ENCODE peak calls at places on chromosomes 13 and 19, in six cellular contexts. One of them, this sample, is unnamed.

GRCh38 chr13:113049521-113049941 is 56.1 kb upstream of the F7 start:
- DNase-seq in CD4-positive, alpha-beta T cell: no peak
- DNase-seq in endodermal cell: no peak
- DNase-seq in activated B cell treated with CpG ODN at 0.5 μM for 24 hours: no peak
- DNase-seq in right lobe of liver: peak
- DNase-seq in fibroblast of villous mesenchyme: peak
- DNase-seq in this sample: no peak

GRCh38 chr19:33039108-33039599 is 25.5 kb downstream of the RHPN2 start:
- DNase-seq in fibroblast of villous mesenchyme: no peak
- DNase-seq in right lobe of liver: peak
- DNase-seq in activated B cell treated with CpG ODN at 0.5 μM for 24 hours: no peak
- DNase-seq in endodermal cell: no peak
- DNase-seq in CD4-positive, alpha-beta T cell: no peak
- DNase-seq in this sample: peak

GRCh38 chr13:45718063-45718462 is 15.9 kb downstream of the CBY2 start:
- DNase-seq in CD4-positive, alpha-beta T cell: no peak
- DNase-seq in activated B cell treated with CpG ODN at 0.5 μM for 24 hours: no peak
- DNase-seq in endodermal cell: peak
- DNase-seq in fibroblast of villous mesenchyme: peak
- DNase-seq in right lobe of liver: no peak
- DNase-seq in this sample: no peak

GRCh38 chr13:24742294-24742693 is 21.7 kb upstream of the RNF17 start:
- DNase-seq in right lobe of liver: no peak
- DNase-seq in endodermal cell: peak
- DNase-seq in activated B cell treated with CpG ODN at 0.5 μM for 24 hours: no peak
- DNase-seq in fibroblast of villous mesenchyme: no peak
- DNase-seq in CD4-positive, alpha-beta T cell: no peak
- DNase-seq in this sample: no peak

GRCh38 chr19:47239152-47239551 is 8.2 kb upstream of the BBC3 start:
- DNase-seq in right lobe of liver: no peak
- DNase-seq in endodermal cell: no peak
- DNase-seq in fibroblast of villous mesenchyme: no peak
- DNase-seq in activated B cell treated with CpG ODN at 0.5 μM for 24 hours: no peak
- DNase-seq in CD4-positive, alpha-beta T cell: no peak
- DNase-seq in this sample: no peak

GRCh38 chr13:98824376-98825160 is 72.1 kb upstream of the SLC15A1 start:
- DNase-seq in activated B cell treated with CpG ODN at 0.5 μM for 24 hours: no peak
- DNase-seq in fibroblast of villous mesenchyme: no peak
- DNase-seq in right lobe of liver: no peak
- DNase-seq in CD4-positive, alpha-beta T cell: no peak
- DNase-seq in endodermal cell: no peak
- DNase-seq in this sample: no peak

GRCh38 chr13:45472171-45472705 is 7.5 kb downstream of the COG3 start:
- DNase-seq in CD4-positive, alpha-beta T cell: no peak
- DNase-seq in fibroblast of villous mesenchyme: peak
- DNase-seq in activated B cell treated with CpG ODN at 0.5 μM for 24 hours: no peak
- DNase-seq in endodermal cell: no peak
- DNase-seq in right lobe of liver: no peak
- DNase-seq in this sample: no peak

GRCh38 chr13:113122571-113123225 is at the start of gene F10:
- DNase-seq in endodermal cell: peak
- DNase-seq in right lobe of liver: peak
- DNase-seq in activated B cell treated with CpG ODN at 0.5 μM for 24 hours: peak
- DNase-seq in fibroblast of villous mesenchyme: peak
- DNase-seq in CD4-positive, alpha-beta T cell: no peak
- DNase-seq in this sample: no peak

GRCh38 chr13:71320452-71320851 is 546.6 kb downstream of the DACH1 start:
- DNase-seq in endodermal cell: peak
- DNase-seq in right lobe of liver: no peak
- DNase-seq in fibroblast of villous mesenchyme: peak
- DNase-seq in activated B cell treated with CpG ODN at 0.5 μM for 24 hours: no peak
- DNase-seq in CD4-positive, alpha-beta T cell: no peak
- DNase-seq in this sample: no peak

GRCh38 chr13:33743438-33744368 is 74.2 kb upstream of the RFC3 start:
- DNase-seq in activated B cell treated with CpG ODN at 0.5 μM for 24 hours: no peak
- DNase-seq in CD4-positive, alpha-beta T cell: no peak
- DNase-seq in endodermal cell: peak
- DNase-seq in right lobe of liver: no peak
- DNase-seq in fibroblast of villous mesenchyme: no peak
- DNase-seq in this sample: no peak

GRCh38 chr13:103528437-103528836 is 462.2 kb upstream of the SLC10A2 start:
- DNase-seq in fibroblast of villous mesenchyme: no peak
- DNase-seq in endodermal cell: no peak
- DNase-seq in CD4-positive, alpha-beta T cell: no peak
- DNase-seq in right lobe of liver: no peak
- DNase-seq in activated B cell treated with CpG ODN at 0.5 μM for 24 hours: no peak
- DNase-seq in this sample: no peak

GRCh38 chr19:38196245-38196837 is 27.7 kb downstream of the DPF1 start:
- DNase-seq in CD4-positive, alpha-beta T cell: no peak
- DNase-seq in endodermal cell: no peak
- DNase-seq in fibroblast of villous mesenchyme: no peak
- DNase-seq in activated B cell treated with CpG ODN at 0.5 μM for 24 hours: no peak
- DNase-seq in right lobe of liver: no peak
- DNase-seq in this sample: no peak

GRCh38 chr19:873084-874019 is 13.9 kb downstream of the CFD start:
- DNase-seq in activated B cell treated with CpG ODN at 0.5 μM for 24 hours: no peak
- DNase-seq in fibroblast of villous mesenchyme: peak
- DNase-seq in CD4-positive, alpha-beta T cell: peak
- DNase-seq in endodermal cell: peak
- DNase-seq in right lobe of liver: no peak
- DNase-seq in this sample: no peak

GRCh38 chr13:68676513-68677115 is 1431.0 kb upstream of the ATXN8OS start:
- DNase-seq in endodermal cell: no peak
- DNase-seq in right lobe of liver: no peak
- DNase-seq in fibroblast of villous mesenchyme: no peak
- DNase-seq in CD4-positive, alpha-beta T cell: no peak
- DNase-seq in activated B cell treated with CpG ODN at 0.5 μM for 24 hours: no peak
- DNase-seq in this sample: no peak

GRCh38 chr13:78827471-78827870 is 168.5 kb upstream of the OBI1 start:
- DNase-seq in CD4-positive, alpha-beta T cell: no peak
- DNase-seq in activated B cell treated with CpG ODN at 0.5 μM for 24 hours: no peak
- DNase-seq in endodermal cell: peak
- DNase-seq in right lobe of liver: no peak
- DNase-seq in fibroblast of villous mesenchyme: no peak
- DNase-seq in this sample: no peak

GRCh38 chr19:16449330-16449961 is 22.3 kb downstream of the EPS15L1 start:
- DNase-seq in CD4-positive, alpha-beta T cell: no peak
- DNase-seq in endodermal cell: no peak
- DNase-seq in activated B cell treated with CpG ODN at 0.5 μM for 24 hours: no peak
- DNase-seq in right lobe of liver: no peak
- DNase-seq in fibroblast of villous mesenchyme: no peak
- DNase-seq in this sample: no peak

DNA sequence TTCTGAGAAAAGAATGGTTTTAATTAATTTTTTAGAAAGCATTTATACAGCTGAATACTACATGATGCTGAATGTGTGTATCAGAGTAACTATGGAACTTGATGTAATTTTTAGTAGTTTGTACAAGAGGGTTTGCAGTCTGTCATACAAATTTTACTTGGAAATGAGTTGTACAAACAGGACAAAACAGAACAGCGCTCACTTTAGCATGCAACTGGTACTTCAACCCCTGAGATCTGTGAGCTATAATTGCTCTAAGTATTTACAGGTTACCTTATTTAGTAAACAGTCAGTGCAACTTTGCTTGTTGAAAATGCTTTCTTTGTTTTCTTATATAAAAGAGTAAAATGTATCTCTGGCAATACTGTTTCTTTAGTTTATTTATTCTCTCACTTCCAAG is 719 bp downstream of the TNFRSF19 start:
- DNase-seq in activated B cell treated with CpG ODN at 0.5 μM for 24 hours: no peak
- DNase-seq in right lobe of liver: no peak
- DNase-seq in fibroblast of villous mesenchyme: peak
- DNase-seq in CD4-positive, alpha-beta T cell: no peak
- DNase-seq in endodermal cell: no peak
- DNase-seq in this sample: no peak
- TF ChIP-seq CTCF in activated B cell treated with CpG ODN at 0.5 μM for 24 hours: no peak
- TF ChIP-seq CTCF in right lobe of liver: no peak
- TF ChIP-seq CTCF in fibroblast of villous mesenchyme: no peak
- TF ChIP-seq CTCF in CD4-positive, alpha-beta T cell: no peak
- TF ChIP-seq CTCF in endodermal cell: no peak
- TF ChIP-seq CTCF in this sample: no peak

GRCh38 chr19:6516018-6516658 is 14.0 kb upstream of the TUBB4A start:
- DNase-seq in endodermal cell: peak
- DNase-seq in fibroblast of villous mesenchyme: peak
- DNase-seq in activated B cell treated with CpG ODN at 0.5 μM for 24 hours: peak
- DNase-seq in right lobe of liver: peak
- DNase-seq in CD4-positive, alpha-beta T cell: peak
- DNase-seq in this sample: peak

GRCh38 chr19:6521718-6522646 is 8.8 kb upstream of the TNFSF9 start:
- DNase-seq in fibroblast of villous mesenchyme: no peak
- DNase-seq in CD4-positive, alpha-beta T cell: peak
- DNase-seq in right lobe of liver: no peak
- DNase-seq in endodermal cell: no peak
- DNase-seq in activated B cell treated with CpG ODN at 0.5 μM for 24 hours: peak
- DNase-seq in this sample: no peak

GRCh38 chr19:6519289-6519688 is 11.5 kb upstream of the TNFSF9 start:
- DNase-seq in activated B cell treated with CpG ODN at 0.5 μM for 24 hours: no peak
- DNase-seq in right lobe of liver: no peak
- DNase-seq in endodermal cell: no peak
- DNase-seq in CD4-positive, alpha-beta T cell: no peak
- DNase-seq in fibroblast of villous mesenchyme: peak
- DNase-seq in this sample: no peak

GRCh38 chr19:6514926-6515325 is 12.8 kb upstream of the TUBB4A start:
- DNase-seq in fibroblast of villous mesenchyme: no peak
- DNase-seq in right lobe of liver: no peak
- DNase-seq in endodermal cell: no peak
- DNase-seq in activated B cell treated with CpG ODN at 0.5 μM for 24 hours: no peak
- DNase-seq in CD4-positive, alpha-beta T cell: no peak
- DNase-seq in this sample: no peak

DNA sequence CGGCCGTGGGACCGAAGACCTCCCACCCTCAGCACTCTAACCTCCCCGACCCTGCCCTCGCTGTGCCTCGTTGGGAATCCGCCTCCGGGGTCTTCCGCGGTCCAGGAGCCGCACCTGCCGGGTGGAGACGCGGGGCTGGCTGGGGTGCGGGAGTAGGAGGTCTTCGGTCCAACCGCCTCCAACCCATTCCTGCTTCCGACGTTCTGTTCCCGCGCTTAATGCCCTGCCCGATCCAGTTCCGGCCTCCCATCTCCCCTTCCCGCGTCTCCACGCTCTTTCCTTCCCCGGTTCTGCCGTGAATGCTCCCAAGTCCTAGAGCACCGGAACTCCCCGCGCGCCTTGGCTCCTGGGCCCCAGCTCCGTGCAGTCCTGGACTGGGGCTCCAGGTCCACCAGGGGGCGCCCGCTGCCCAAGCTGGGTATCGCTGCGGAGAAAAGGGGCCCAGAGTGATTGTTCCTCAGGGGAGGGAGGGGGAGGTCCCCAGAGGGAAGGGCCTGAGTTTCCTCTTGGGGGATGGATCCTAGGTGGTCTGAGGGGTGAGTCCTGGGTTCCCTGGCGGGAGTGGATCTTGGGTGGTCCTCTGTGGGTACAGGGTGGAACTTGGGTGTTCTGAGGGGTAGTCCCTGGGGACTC is 14.1 kb upstream of the TNFSF9 start:
- DNase-seq in endodermal cell: peak
- DNase-seq in right lobe of liver: peak
- DNase-seq in activated B cell treated with CpG ODN at 0.5 μM for 24 hours: peak
- DNase-seq in fibroblast of villous mesenchyme: peak
- DNase-seq in CD4-positive, alpha-beta T cell: peak
- DNase-seq in this sample: peak
- TF ChIP-seq CTCF in endodermal cell: peak
- TF ChIP-seq CTCF in right lobe of liver: peak
- TF ChIP-seq CTCF in activated B cell treated with CpG ODN at 0.5 μM for 24 hours: peak
- TF ChIP-seq CTCF in fibroblast of villous mesenchyme: peak
- TF ChIP-seq CTCF in CD4-positive, alpha-beta T cell: peak
- TF ChIP-seq CTCF in this sample: peak

DNA sequence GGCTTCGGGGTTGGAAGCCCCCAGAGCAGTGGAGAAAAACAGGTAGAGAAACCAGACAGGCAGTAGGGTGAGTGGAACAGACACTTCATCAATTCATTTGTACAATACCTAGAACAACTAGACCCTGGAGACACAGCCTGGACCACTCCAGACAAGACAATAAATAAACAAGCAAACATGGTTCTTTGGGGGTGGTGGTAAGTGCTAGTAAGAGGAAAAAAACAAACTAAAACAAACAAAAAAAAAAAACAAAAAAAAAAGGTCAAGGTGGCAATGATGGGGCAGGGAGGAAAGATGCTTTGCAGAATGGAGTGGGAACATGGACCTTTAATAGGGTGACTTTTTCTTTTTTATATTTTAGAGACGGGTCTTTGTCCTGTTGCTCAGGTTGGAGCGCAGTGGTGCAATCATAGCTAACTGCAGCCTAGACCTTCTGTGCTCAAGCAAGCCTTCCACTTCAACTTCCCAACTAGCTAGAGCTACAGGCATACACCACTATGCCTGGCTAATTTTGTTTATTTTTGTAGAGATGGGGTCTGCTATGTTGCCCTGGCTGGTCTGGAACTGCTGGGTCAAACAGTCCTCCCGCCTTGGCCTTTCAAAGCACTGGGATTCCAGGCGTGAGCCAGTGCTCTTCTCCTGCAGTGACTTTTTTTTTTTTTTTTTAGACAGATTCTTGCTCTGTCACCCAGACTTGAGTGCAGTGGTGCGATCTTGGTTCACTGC is 3.1 kb downstream of the JUNB start:
- DNase-seq in CD4-positive, alpha-beta T cell: no peak
- DNase-seq in right lobe of liver: no peak
- DNase-seq in endodermal cell: no peak
- DNase-seq in activated B cell treated with CpG ODN at 0.5 μM for 24 hours: no peak
- DNase-seq in fibroblast of villous mesenchyme: peak
- DNase-seq in this sample: no peak
- TF ChIP-seq CTCF in CD4-positive, alpha-beta T cell: no peak
- TF ChIP-seq CTCF in right lobe of liver: no peak
- TF ChIP-seq CTCF in endodermal cell: no peak
- TF ChIP-seq CTCF in activated B cell treated with CpG ODN at 0.5 μM for 24 hours: no peak
- TF ChIP-seq CTCF in fibroblast of villous mesenchyme: no peak
- TF ChIP-seq CTCF in this sample: no peak

GRCh38 chr13:27620377-27621115 is at the start of gene LNX2:
- DNase-seq in right lobe of liver: peak
- DNase-seq in CD4-positive, alpha-beta T cell: peak
- DNase-seq in endodermal cell: peak
- DNase-seq in fibroblast of villous mesenchyme: peak
- DNase-seq in activated B cell treated with CpG ODN at 0.5 μM for 24 hours: peak
- DNase-seq in this sample: peak
- TF ChIP-seq CTCF in right lobe of liver: no peak
- TF ChIP-seq CTCF in CD4-positive, alpha-beta T cell: no peak
- TF ChIP-seq CTCF in endodermal cell: no peak
- TF ChIP-seq CTCF in fibroblast of villous mesenchyme: no peak
- TF ChIP-seq CTCF in activated B cell treated with CpG ODN at 0.5 μM for 24 hours: no peak
- TF ChIP-seq CTCF in this sample: no peak

GRCh38 chr19:43807651-43808050 is 5.4 kb upstream of the LYPD5 start:
- DNase-seq in fibroblast of villous mesenchyme: no peak
- DNase-seq in endodermal cell: no peak
- DNase-seq in activated B cell treated with CpG ODN at 0.5 μM for 24 hours: no peak
- DNase-seq in CD4-positive, alpha-beta T cell: no peak
- DNase-seq in right lobe of liver: no peak
- DNase-seq in this sample: no peak

GRCh38 chr19:43812689-43813088 is 10.4 kb upstream of the LYPD5 start:
- DNase-seq in fibroblast of villous mesenchyme: no peak
- DNase-seq in activated B cell treated with CpG ODN at 0.5 μM for 24 hours: no peak
- DNase-seq in endodermal cell: no peak
- DNase-seq in CD4-positive, alpha-beta T cell: no peak
- DNase-seq in right lobe of liver: no peak
- DNase-seq in this sample: no peak

GRCh38 chr19:43811833-43812232 is 9.6 kb upstream of the LYPD5 start:
- DNase-seq in CD4-positive, alpha-beta T cell: no peak
- DNase-seq in right lobe of liver: no peak
- DNase-seq in activated B cell treated with CpG ODN at 0.5 μM for 24 hours: no peak
- DNase-seq in endodermal cell: no peak
- DNase-seq in fibroblast of villous mesenchyme: no peak
- DNase-seq in this sample: no peak

GRCh38 chr19:43812259-43812658 is 10.0 kb upstream of the LYPD5 start:
- DNase-seq in right lobe of liver: no peak
- DNase-seq in endodermal cell: no peak
- DNase-seq in fibroblast of villous mesenchyme: no peak
- DNase-seq in CD4-positive, alpha-beta T cell: no peak
- DNase-seq in activated B cell treated with CpG ODN at 0.5 μM for 24 hours: no peak
- DNase-seq in this sample: no peak

GRCh38 chr19:43809762-43810696 is 7.8 kb upstream of the LYPD5 start:
- DNase-seq in right lobe of liver: no peak
- DNase-seq in CD4-positive, alpha-beta T cell: no peak
- DNase-seq in fibroblast of villous mesenchyme: peak
- DNase-seq in endodermal cell: no peak
- DNase-seq in activated B cell treated with CpG ODN at 0.5 μM for 24 hours: no peak
- DNase-seq in this sample: no peak
- TF ChIP-seq CTCF in right lobe of liver: peak
- TF ChIP-seq CTCF in CD4-positive, alpha-beta T cell: peak
- TF ChIP-seq CTCF in fibroblast of villous mesenchyme: peak
- TF ChIP-seq CTCF in endodermal cell: peak
- TF ChIP-seq CTCF in activated B cell treated with CpG ODN at 0.5 μM for 24 hours: no peak
- TF ChIP-seq CTCF in this sample: peak